ENCODE peak calls at places on chromosome 9, in seven cellular contexts. W, X, O, V, E, Z and T are unnamed samples.

GRCh38 chr9:98538203-98538602 is 170.5 kb downstream of the GABBR2 start:
- DNase-seq in Z (no peak), W (no peak), V (no peak), E (no peak), X (no peak), O (no peak), T (no peak)

GRCh38 chr9:80492221-80492620 is 920.5 kb downstream of the TLE4 start:
- DNase-seq in V (no peak), Z (no peak), W (peak), X (peak), E (no peak), O (no peak), T (no peak)

GRCh38 chr9:19405771-19406170 is 3.0 kb upstream of the ACER2 start:
- DNase-seq in E (no peak), O (no peak), V (no peak), Z (no peak), W (no peak), X (no peak), T (no peak)

GRCh38 chr9:134605351-134605968 is 36.1 kb upstream of the COL5A1 start:
- DNase-seq in O (no peak), Z (no peak), V (no peak), W (no peak), E (no peak), X (no peak), T (no peak)

GRCh38 chr9:89848060-89849040 is 243.5 kb downstream of the GADD45G start:
- DNase-seq in W (no peak), E (no peak), O (no peak), V (no peak), Z (no peak), X (no peak), T (no peak)

GRCh38 chr9:136799079-136799853 is 3.1 kb downstream of the CCDC183 start:
- DNase-seq in O (no peak), V (no peak), E (no peak), Z (no peak), X (peak), W (peak), T (no peak)

GRCh38 chr9:38062498-38063362 is 6.3 kb downstream of the SHB start:
- DNase-seq in W (peak), O (peak), Z (no peak), V (no peak), E (no peak), X (no peak), T (no peak)

GRCh38 chr9:110255417-110256141 is 728 bp downstream of the TXN start:
- DNase-seq in X (peak), W (peak), O (no peak), E (peak), V (no peak), Z (peak), T (no peak)

GRCh38 chr9:123663529-123663928 is 266.4 kb downstream of the DENND1A start:
- DNase-seq in Z (no peak), V (no peak), W (no peak), E (no peak), O (no peak), X (no peak), T (no peak)

GRCh38 chr9:120570296-120570695 is 9.7 kb downstream of the CDK5RAP2 start:
- DNase-seq in W (no peak), Z (no peak), X (no peak), E (no peak), O (no peak), V (no peak), T (no peak)

GRCh38 chr9:112180387-112180881 is 5.3 kb upstream of the SUSD1 start:
- DNase-seq in X (no peak), E (no peak), W (peak), O (no peak), Z (peak), V (no peak), T (no peak)

GRCh38 chr9:94945191-94946144 is 219.0 kb downstream of the AOPEP start:
- DNase-seq in O (peak), X (no peak), E (no peak), W (peak), Z (no peak), V (peak), T (peak)

GRCh38 chr9:546797-547223 is 294.7 kb upstream of the DMRT1 start:
- DNase-seq in O (no peak), X (peak), E (peak), W (no peak), Z (no peak), V (no peak), T (no peak)

GRCh38 chr9:72574156-72574810 is 52.9 kb downstream of the TMC1 start:
- DNase-seq in E (no peak), W (no peak), Z (no peak), O (no peak), V (no peak), X (no peak), T (no peak)

GRCh38 chr9:18493361-18494015 is 19.5 kb downstream of the ADAMTSL1 start:
- DNase-seq in V (no peak), Z (no peak), O (no peak), X (no peak), E (no peak), W (peak), T (no peak)

GRCh38 chr9:84899326-84899725 is 229.8 kb downstream of the NTRK2 start:
- DNase-seq in X (no peak), Z (no peak), O (no peak), E (no peak), V (no peak), W (no peak), T (no peak)

GRCh38 chr9:98610196-98610595 is 98.5 kb downstream of the GABBR2 start:
- DNase-seq in O (peak), E (no peak), X (no peak), V (no peak), Z (no peak), W (no peak), T (no peak)

GRCh38 chr9:98083059-98083458 is 26.5 kb downstream of the NANS start:
- DNase-seq in X (no peak), O (no peak), W (no peak), Z (no peak), V (no peak), E (no peak), T (no peak)

GRCh38 chr9:16771352-16771751 is 99.1 kb downstream of the BNC2 start:
- DNase-seq in V (no peak), O (no peak), W (no peak), E (no peak), Z (no peak), X (no peak), T (no peak)

GRCh38 chr9:28394774-28395173 is 821.5 kb upstream of the C9orf72 start:
- DNase-seq in Z (no peak), O (no peak), X (no peak), W (no peak), E (no peak), V (no peak), T (no peak)

GRCh38 chr9:94743035-94743954 is 16.8 kb downstream of the AOPEP start:
- DNase-seq in Z (no peak), X (no peak), E (no peak), O (no peak), V (no peak), W (no peak), T (no peak)

GRCh38 chr9:32426278-32426939 is 42.0 kb downstream of the ACO1 start:
- DNase-seq in Z (no peak), E (no peak), V (peak), X (no peak), O (peak), W (peak), T (peak)

GRCh38 chr9:114385412-114386181 is 2.2 kb downstream of the AKNA start:
- DNase-seq in O (peak), W (peak), X (no peak), Z (peak), V (peak), E (peak), T (no peak)

GRCh38 chr9:31032206-31032605 is 1352.2 kb upstream of the ACO1 start:
- DNase-seq in O (no peak), W (no peak), Z (no peak), X (no peak), V (no peak), E (peak), T (no peak)

GRCh38 chr9:69943146-69943545 is 100.5 kb upstream of the MAMDC2 start:
- DNase-seq in Z (no peak), E (no peak), V (no peak), X (no peak), O (no peak), W (no peak), T (no peak)

GRCh38 chr9:5438301-5439162 is 807 bp upstream of the PLGRKT start:
- DNase-seq in O (no peak), E (no peak), W (no peak), V (no peak), X (no peak), Z (peak), T (no peak)

GRCh38 chr9:13118294-13118693 is 161.2 kb downstream of the MPDZ start:
- DNase-seq in Z (no peak), O (no peak), V (no peak), X (no peak), E (no peak), W (no peak), T (no peak)

GRCh38 chr9:107809859-107810492 is 320.4 kb upstream of the KLF4 start:
- DNase-seq in W (peak), V (no peak), X (no peak), Z (no peak), E (no peak), O (peak), T (no peak)

GRCh38 chr9:127418037-127418471 is 6.1 kb upstream of the ZNF79 start:
- DNase-seq in V (no peak), W (peak), Z (peak), O (no peak), E (peak), X (peak), T (no peak)

GRCh38 chr9:27528278-27528885 is 1.2 kb downstream of the MOB3B start:
- DNase-seq in O (no peak), W (no peak), E (no peak), X (peak), V (no peak), Z (peak), T (no peak)

GRCh38 chr9:88433583-88434240 is 45.5 kb downstream of the SPIN1 start:
- DNase-seq in E (no peak), W (peak), Z (no peak), V (peak), O (no peak), X (no peak), T (no peak)

GRCh38 chr9:101232405-101232977 is 152.3 kb downstream of the BAAT start:
- DNase-seq in V (no peak), X (no peak), Z (no peak), E (no peak), O (no peak), W (no peak), T (no peak)

GRCh38 chr9:85524531-85524930 is 217.2 kb downstream of the AGTPBP1 start:
- DNase-seq in V (no peak), Z (no peak), W (no peak), O (no peak), E (peak), X (no peak), T (no peak)